ENCODE peak calls at places on chromosomes 4 and X, in six cellular contexts. Y is coronary artery, Z is colonic mucosa, X is BE2C, N is heart left ventricle, J is ovary. E is an unnamed sample.

GRCh38 chr4:174983128-174983750 is 65.1 kb downstream of the ADAM29 start:
- DNase-seq in Y (no peak), Z (no peak), X (no peak), N (no peak), J (no peak), E (no peak)

GRCh38 chr4:26061248-26061986 is 147.4 kb downstream of the SMIM20 start:
- DNase-seq in Y (no peak), Z (no peak), X (peak; percentile 30), N (no peak), J (no peak), E (no peak)

GRCh38 chrX:48509245-48509590 is 426 bp downstream of the PORCN start:
- DNase-seq in Y (no peak), Z (no peak), X (no peak), N (no peak), J (no peak), E (no peak)

GRCh38 chr4:3285558-3286334 is 7.1 kb upstream of the RGS12 start:
- DNase-seq in Y (peak; percentile 72), Z (no peak), X (no peak), N (no peak), J (no peak), E (no peak)

GRCh38 chr4:6986781-6987565 is 56.2 kb upstream of the TADA2B start:
- DNase-seq in Y (peak; percentile 95), Z (peak; percentile 96), X (peak; percentile 97), N (peak; percentile 96), J (peak; percentile 95), E (no peak)

GRCh38 chr4:1614854-1615595 is 69.1 kb downstream of the FAM53A start:
- DNase-seq in Y (no peak), Z (peak; percentile 43), X (no peak), N (no peak), J (no peak), E (no peak)

GRCh38 chrX:38882894-38883620 is 81.8 kb downstream of the MID1IP1 start:
- DNase-seq in Y (no peak), Z (no peak), X (no peak), N (no peak), J (no peak), E (no peak)

GRCh38 chrX:147900349-147900748 is 11.4 kb upstream of the FMR1 start:
- DNase-seq in Y (no peak), Z (no peak), X (no peak), N (no peak), J (no peak), E (no peak)

GRCh38 chr4:38411092-38411491 is 252.9 kb upstream of the KLF3 start:
- DNase-seq in Y (no peak), Z (no peak), X (no peak), N (no peak), J (no peak), E (no peak)

GRCh38 chrX:47179221-47179927 is 14.3 kb upstream of the UBA1 start:
- DNase-seq in Y (no peak), Z (no peak), X (no peak), N (peak; percentile 78), J (no peak), E (no peak)

GRCh38 chr4:36237366-36238353 is 6.7 kb downstream of the ARAP2 start:
- DNase-seq in Y (no peak), Z (no peak), X (no peak), N (no peak), J (no peak), E (no peak)

GRCh38 chrX:95536661-95537060 is 1148.0 kb upstream of the DIAPH2 start:
- DNase-seq in Y (no peak), Z (no peak), X (no peak), N (no peak), J (no peak), E (no peak)

GRCh38 chrX:65596270-65596669 is 61.7 kb upstream of the LAS1L start:
- DNase-seq in Y (no peak), Z (no peak), X (no peak), N (no peak), J (peak; percentile 26), E (no peak)

GRCh38 chr4:113502476-113502875 is 259.1 kb downstream of the CAMK2D start:
- DNase-seq in Y (no peak), Z (no peak), X (no peak), N (no peak), J (no peak), E (no peak)

GRCh38 chrX:149372861-149373260 is 132.2 kb downstream of the IDS start:
- DNase-seq in Y (no peak), Z (no peak), X (no peak), N (no peak), J (no peak), E (no peak)

GRCh38 chr4:38322709-38323108 is 341.3 kb upstream of the KLF3 start:
- DNase-seq in Y (no peak), Z (no peak), X (no peak), N (peak; percentile 74), J (peak; percentile 52), E (no peak)

GRCh38 chrX:51803833-51804232 is 60.6 kb downstream of the GSPT2 start:
- DNase-seq in Y (no peak), Z (no peak), X (no peak), N (no peak), J (no peak), E (no peak)

GRCh38 chrX:21926527-21927278 is 13.8 kb upstream of the SMS start:
- DNase-seq in Y (no peak), Z (no peak), X (no peak), N (no peak), J (no peak), E (peak; percentile 86)

GRCh38 chr4:104826171-104826570 is 320.5 kb upstream of the TET2 start:
- DNase-seq in Y (no peak), Z (no peak), X (no peak), N (no peak), J (no peak), E (no peak)

GRCh38 chrX:54920610-54921426 is at the start of gene TRO:
- DNase-seq in Y (no peak), Z (no peak), X (peak; percentile 50), N (no peak), J (peak; percentile 14), E (no peak)

GRCh38 chr4:90456891-90457290 is 329.7 kb downstream of the CCSER1 start:
- DNase-seq in Y (no peak), Z (no peak), X (no peak), N (no peak), J (no peak), E (no peak)

GRCh38 chr4:165048170-165048569 is 5.5 kb upstream of the TRIM75 start:
- DNase-seq in Y (no peak), Z (no peak), X (no peak), N (no peak), J (no peak), E (no peak)

GRCh38 chr4:675980-676870 is 1.9 kb downstream of the MYL5 start:
- DNase-seq in Y (no peak), Z (no peak), X (no peak), N (no peak), J (no peak), E (no peak)

GRCh38 chr4:22824091-22824490 is 131.4 kb downstream of the GBA3 start:
- DNase-seq in Y (no peak), Z (no peak), X (no peak), N (no peak), J (no peak), E (no peak)

GRCh38 chrX:47751670-47752069 is 85.0 kb upstream of the ZNF81 start:
- DNase-seq in Y (no peak), Z (peak; percentile 32), X (peak; percentile 31), N (peak; percentile 44), J (no peak), E (no peak)

GRCh38 chr4:183875251-183875825 is 29.8 kb upstream of the STOX2 start:
- DNase-seq in Y (no peak), Z (no peak), X (no peak), N (no peak), J (no peak), E (no peak)

GRCh38 chr4:56990109-56990508 is 11.4 kb downstream of the POLR2B start:
- DNase-seq in Y (no peak), Z (no peak), X (no peak), N (no peak), J (no peak), E (no peak)

GRCh38 chrX:53318766-53319353 is 37.5 kb upstream of the IQSEC2 start:
- DNase-seq in Y (no peak), Z (no peak), X (no peak), N (no peak), J (no peak), E (no peak)

GRCh38 chrX:72461766-72462165 is 110.9 kb downstream of the HDAC8 start:
- DNase-seq in Y (no peak), Z (no peak), X (no peak), N (no peak), J (no peak), E (no peak)

GRCh38 chrX:44203791-44204190 is 139.7 kb downstream of the EFHC2 start:
- DNase-seq in Y (no peak), Z (no peak), X (no peak), N (no peak), J (no peak), E (no peak)
- TF ChIP-seq CTCF in Y (no peak), Z (no peak), X (no peak), N (no peak), J (no peak), E (no peak)

DNA sequence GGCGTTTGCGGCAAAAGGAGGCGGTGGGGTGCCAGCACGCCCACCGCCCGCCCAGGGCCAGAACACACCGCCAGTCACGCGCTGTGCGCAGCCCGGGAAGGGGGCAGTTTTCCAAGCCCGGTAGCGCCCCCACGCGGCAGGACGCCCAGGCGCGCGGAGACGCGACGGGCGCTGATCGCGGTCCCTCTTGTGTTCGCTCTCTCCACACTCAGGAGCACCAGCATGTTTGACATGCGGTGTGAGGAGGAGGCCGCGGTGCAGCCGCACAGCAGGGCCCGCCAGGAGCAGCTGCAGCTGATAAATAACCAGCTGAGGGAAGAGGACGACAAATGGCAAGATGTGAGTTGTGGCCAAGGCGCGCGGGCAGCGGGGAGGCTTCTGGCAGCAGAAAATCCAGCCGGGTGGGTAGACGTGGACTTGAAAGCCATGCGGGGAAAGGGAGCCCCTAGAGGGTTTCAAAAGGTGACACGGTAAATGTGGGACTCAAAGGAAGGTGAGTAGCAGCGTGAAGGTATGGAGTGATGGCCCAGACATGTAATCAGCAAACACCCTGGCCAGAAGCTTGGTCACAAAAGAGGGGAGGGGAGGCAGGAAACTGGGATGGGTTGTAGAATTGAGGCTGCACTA is 104.1 kb downstream of the PHOX2B start:
- DNase-seq in Y (peak; percentile 80), Z (peak; percentile 68), X (peak; percentile 90), N (peak; percentile 78), J (peak; percentile 75), E (no peak)
- H3K4me3 ChIP-seq in Y (peak overlapping the region; percentile 57), Z (no peak overlapping the region), X (peak overlapping the region; percentile 32), N (peak overlapping the region; percentile 31), J (no peak overlapping the region), E (no peak overlapping the region)

GRCh38 chrX:130975947-130976346 is 72.9 kb upstream of the ENOX2 start:
- DNase-seq in Y (no peak), Z (peak; percentile 42), X (peak; percentile 50), N (no peak), J (no peak), E (peak; percentile 0)
- TF ChIP-seq CTCF in Y (no peak), Z (peak; percentile 52), X (peak; percentile 66), N (peak; percentile 35), J (no peak), E (peak; percentile 48)

GRCh38 chr4:153518001-153518400 is 51.8 kb downstream of the TMEM131L start:
- DNase-seq in Y (no peak), Z (peak; percentile 34), X (no peak), N (peak; percentile 35), J (peak; percentile 44), E (no peak)
- H3K4me3 ChIP-seq in Y (no peak overlapping the region), Z (no peak overlapping the region), X (no peak overlapping the region), N (peak overlapping the region; percentile 26), J (no peak overlapping the region), E (no peak overlapping the region)

E was measured in AG04449.